ENCODE peak calls at places on chromosomes 4 and X, in five cellular contexts. M, S, A, Q and H are unnamed samples.

GRCh38 chr4:156968479-156968984 is 3.1 kb downstream of the PDGFC start:
- DNase-seq in M (no peak), S (no peak), A (no peak), Q (peak; percentile 73), H (no peak)

GRCh38 chrX:43971966-43972961 is 926 bp downstream of the NDP start:
- DNase-seq in M (no peak), S (no peak), A (no peak), Q (no peak), H (no peak)

GRCh38 chr4:21447320-21448055 is 501.1 kb downstream of the KCNIP4 start:
- DNase-seq in M (no peak), S (no peak), A (no peak), Q (no peak), H (no peak)

GRCh38 chrX:13899607-13900006 is 82.7 kb upstream of the GPM6B start:
- DNase-seq in M (no peak), S (no peak), A (no peak), Q (no peak), H (peak; percentile 28)

GRCh38 chr4:22237155-22237751 is 278.6 kb downstream of the ADGRA3 start:
- DNase-seq in M (peak; percentile 18), S (no peak), A (no peak), Q (peak; percentile 40), H (no peak)

GRCh38 chrX:102978594-102978993 is 41.5 kb downstream of the RAB40AL start:
- DNase-seq in M (no peak), S (no peak), A (no peak), Q (no peak), H (no peak)

GRCh38 chr4:113979157-113979972 is at the start of gene ARSJ:
- DNase-seq in M (no peak), S (no peak), A (peak; percentile 72), Q (peak; percentile 77), H (peak; percentile 37)

GRCh38 chr4:95701500-95701899 is 138.4 kb upstream of the PDHA2 start:
- DNase-seq in M (no peak), S (no peak), A (no peak), Q (no peak), H (no peak)

GRCh38 chrX:6449946-6450345 is 85.0 kb downstream of the VCX3A start:
- DNase-seq in M (no peak), S (no peak), A (no peak), Q (no peak), H (no peak)

GRCh38 chr4:140138428-140138827 is 15.6 kb downstream of the MAML3 start:
- DNase-seq in M (no peak), S (no peak), A (no peak), Q (no peak), H (no peak)

GRCh38 chr4:146500216-146500615 is 21.5 kb downstream of the SLC10A7 start:
- DNase-seq in M (no peak), S (no peak), A (no peak), Q (no peak), H (no peak)

GRCh38 chrX:7170903-7171302 is 22.9 kb upstream of the PUDP start:
- DNase-seq in M (peak; percentile 15), S (no peak), A (no peak), Q (peak; percentile 13), H (no peak)

GRCh38 chr4:33134366-33134765 is 2414.2 kb downstream of the PCDH7 start:
- DNase-seq in M (no peak), S (no peak), A (no peak), Q (no peak), H (no peak)

GRCh38 chr4:139761461-139761860 is 95.8 kb downstream of the MGST2 start:
- DNase-seq in M (no peak), S (no peak), A (no peak), Q (no peak), H (no peak)

GRCh38 chr4:38769441-38770210 is 13.2 kb downstream of the TLR10 start:
- DNase-seq in M (no peak), S (no peak), A (no peak), Q (no peak), H (no peak)

GRCh38 chr4:138978600-138978999 is 37.0 kb upstream of the NOCT start:
- DNase-seq in M (no peak), S (no peak), A (no peak), Q (no peak), H (no peak)

GRCh38 chr4:60944070-60944469 is 256.1 kb upstream of the ADGRL3 start:
- DNase-seq in M (no peak), S (no peak), A (no peak), Q (no peak), H (no peak)

GRCh38 chrX:10841579-10841978 is 221.2 kb upstream of the MID1 start:
- DNase-seq in M (no peak), S (no peak), A (no peak), Q (no peak), H (no peak)

GRCh38 chr4:168515222-168516011 is 18.6 kb downstream of the PALLD start:
- DNase-seq in M (no peak), S (no peak), A (no peak), Q (no peak), H (no peak)

GRCh38 chr4:77586953-77587383 is 18.7 kb upstream of the CXCL13 start:
- DNase-seq in M (peak; percentile 21), S (no peak), A (no peak), Q (no peak), H (no peak)

DNA sequence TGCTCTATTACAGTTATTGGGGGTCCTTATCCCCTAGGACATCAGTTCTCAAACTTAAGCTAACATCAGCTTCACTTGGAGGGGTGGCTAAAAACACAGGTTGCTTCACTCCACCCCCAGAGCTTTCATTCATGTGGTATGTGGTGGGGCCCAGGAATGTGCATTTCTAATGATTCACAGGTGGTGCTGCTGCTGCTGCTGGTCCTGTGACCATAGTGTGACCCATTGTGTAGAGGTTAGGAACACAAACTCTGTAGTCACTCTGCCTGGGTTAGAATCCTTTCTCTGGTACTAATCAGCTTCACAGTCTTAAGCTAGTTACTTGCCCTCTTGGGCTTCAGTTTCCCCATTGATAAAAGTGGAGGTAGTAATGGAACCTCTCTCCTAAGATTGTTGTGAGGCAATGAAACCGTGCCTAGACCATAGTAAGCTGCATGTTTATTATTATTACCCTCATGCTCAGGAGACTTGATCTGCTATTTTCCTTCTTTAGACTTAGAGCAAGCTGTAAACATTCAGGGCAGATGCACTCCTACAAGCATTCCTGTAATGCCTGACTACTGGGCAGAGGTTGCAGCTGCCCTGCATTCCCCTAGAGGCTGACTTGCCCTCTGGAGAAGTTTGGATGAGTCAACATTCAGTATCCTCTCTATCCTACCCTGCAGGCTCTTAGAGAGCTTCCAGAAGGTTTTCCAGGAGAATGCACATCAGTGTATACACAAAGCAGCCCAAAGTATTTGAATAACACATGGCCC is 94.1 kb upstream of the ACSL4 start:
- DNase-seq in M (no peak), S (no peak), A (no peak), Q (no peak), H (peak; percentile 68)
- TF ChIP-seq CTCF in M (no peak), S (no peak), A (no peak), Q (no peak), H (peak; percentile 3)

GRCh38 chr4:34721835-34722234 is 1522.5 kb downstream of the ARAP2 start:
- DNase-seq in M (no peak), S (no peak), A (no peak), Q (no peak), H (no peak)

GRCh38 chr4:34723606-34724005 is 1520.7 kb downstream of the ARAP2 start:
- DNase-seq in M (no peak), S (no peak), A (no peak), Q (no peak), H (no peak)

GRCh38 chr4:34720563-34720962 is 1523.8 kb downstream of the ARAP2 start:
- DNase-seq in M (no peak), S (no peak), A (no peak), Q (no peak), H (no peak)
- TF ChIP-seq CTCF in M (no peak), S (peak; percentile 21), A (peak; percentile 48), Q (peak; percentile 65), H (peak; percentile 25)

GRCh38 chrX:119579414-119579813 is 5.1 kb downstream of the UBE2A start:
- DNase-seq in M (no peak), S (no peak), A (no peak), Q (no peak), H (no peak)

GRCh38 chrX:119573840-119574393 is 446 bp upstream of the UBE2A start:
- DNase-seq in M (no peak), S (peak; percentile 4), A (no peak), Q (no peak), H (no peak)

GRCh38 chrX:119573222-119573621 is 1.1 kb upstream of the UBE2A start:
- DNase-seq in M (no peak), S (no peak), A (no peak), Q (no peak), H (no peak)

GRCh38 chrX:119570351-119570835 is 4.0 kb upstream of the UBE2A start:
- DNase-seq in M (no peak), S (no peak), A (no peak), Q (no peak), H (no peak)

GRCh38 chrX:119574394-119575266 is at the start of gene UBE2A:
- DNase-seq in M (peak; percentile 83), S (peak; percentile 51), A (peak; percentile 80), Q (peak; percentile 87), H (peak; percentile 84)
- TF ChIP-seq CTCF in M (no peak), S (peak; percentile 36), A (peak; percentile 35), Q (no peak), H (peak; percentile 32)

DNA sequence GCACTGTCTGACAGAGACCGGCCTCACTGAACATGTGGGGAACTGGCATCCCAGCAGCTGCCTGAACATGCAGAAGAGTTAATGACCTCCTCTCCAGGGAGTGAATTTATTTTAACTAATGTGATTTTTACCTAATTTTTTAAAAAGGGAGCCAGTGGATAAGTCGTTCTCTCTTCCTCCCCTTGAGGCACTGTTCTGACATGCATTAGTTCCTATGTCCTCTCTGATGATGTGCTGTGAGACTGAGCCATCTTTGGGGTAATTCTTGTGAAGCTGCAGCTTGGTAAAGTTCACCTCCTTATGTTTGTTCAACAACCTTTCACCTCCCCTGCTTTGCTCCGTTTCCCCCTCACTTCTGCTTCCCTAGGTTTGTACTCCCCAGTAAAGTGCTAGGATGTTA is 139.7 kb downstream of the COL25A1 start:
- DNase-seq in M (no peak), S (no peak), A (no peak), Q (no peak), H (no peak)
- TF ChIP-seq CTCF in M (no peak), S (no peak), A (no peak), Q (no peak), H (no peak)

GRCh38 chr4:108333353-108333920 is 164.7 kb upstream of the LEF1 start:
- DNase-seq in M (no peak), S (no peak), A (no peak), Q (no peak), H (no peak)

GRCh38 chr4:108325561-108325960 is 156.8 kb upstream of the LEF1 start:
- DNase-seq in M (no peak), S (no peak), A (no peak), Q (no peak), H (no peak)

GRCh38 chr4:108324450-108324849 is 155.7 kb upstream of the LEF1 start:
- DNase-seq in M (no peak), S (no peak), A (no peak), Q (no peak), H (no peak)

GRCh38 chr4:108331905-108332632 is 163.3 kb upstream of the LEF1 start:
- DNase-seq in M (no peak), S (no peak), A (no peak), Q (no peak), H (no peak)

GRCh38 chr4:108328033-108328732 is 159.5 kb upstream of the LEF1 start:
- DNase-seq in M (no peak), S (no peak), A (no peak), Q (no peak), H (no peak)
- TF ChIP-seq CTCF in M (no peak), S (no peak), A (no peak), Q (no peak), H (no peak)